ENCODE peak calls at places on chromosome 10, in nine cellular contexts. Z is mesenteric fat pad; S is stimulated activated CD4-positive, alpha-beta T cell treated with anti-CD3 and anti-CD28 coated beads, Interleukin-1b, Interleukin-23, amount 100 ng/mL, for 4 hours; V is HuH-7.5; K is hypothalamus; Y is fibroblast of pulmonary artery; R is T-helper 9 cell; P is adrenal gland; O is M059J. C is an unnamed sample.

GRCh38 chr10:80158598-80159127 is 26.1 kb downstream of the PLAC9 start:
- DNase-seq in V (no peak), R (no peak), S (no peak), P (peak), Z (no peak), K (no peak), O (peak), Y (peak), C (no peak)

GRCh38 chr10:85596389-85596788 is 770.2 kb downstream of the GRID1 start:
- DNase-seq in V (no peak), Z (no peak), P (no peak), Y (no peak), S (no peak), K (no peak), R (no peak), O (no peak), C (no peak)

GRCh38 chr10:77925795-77926565 is 575 bp downstream of the DLG5 start:
- DNase-seq in R (no peak), O (peak), Y (peak), Z (no peak), S (no peak), P (peak), K (no peak), V (no peak), C (no peak)

GRCh38 chr10:33570495-33570894 is 236.0 kb upstream of the NRP1 start:
- DNase-seq in K (no peak), Z (no peak), Y (no peak), S (no peak), V (no peak), R (no peak), O (no peak), P (peak), C (no peak)

GRCh38 chr10:17429490-17429889 is 24.9 kb downstream of the ST8SIA6 start:
- DNase-seq in Z (no peak), P (no peak), S (no peak), V (no peak), K (no peak), Y (no peak), R (no peak), O (no peak), C (no peak)

GRCh38 chr10:68897336-68897741 is 3.8 kb upstream of the DDX50 start:
- DNase-seq in V (peak), Z (no peak), K (peak), Y (peak), P (peak), S (peak), R (no peak), O (peak), C (no peak)

GRCh38 chr10:34786464-34786863 is 28.6 kb downstream of the PARD3 start:
- DNase-seq in Z (no peak), K (no peak), S (no peak), Y (no peak), O (peak), V (no peak), P (no peak), R (no peak), C (no peak)

GRCh38 chr10:75469018-75469616 is 37.7 kb downstream of the LRMDA start:
- DNase-seq in K (no peak), S (no peak), P (peak), R (no peak), V (no peak), Z (no peak), Y (peak), O (peak), C (no peak)

GRCh38 chr10:90587081-90587491 is 270.8 kb downstream of the HTR7 start:
- DNase-seq in S (no peak), V (no peak), Z (no peak), P (peak), R (no peak), Y (peak), O (peak), K (no peak), C (no peak)

GRCh38 chr10:31836569-31837406 is 91.8 kb downstream of the ARHGAP12 start:
- DNase-seq in S (no peak), V (peak), Y (peak), R (no peak), Z (no peak), P (peak), O (peak), K (no peak), C (no peak)

GRCh38 chr10:59814878-59815277 is 61.6 kb upstream of the MRLN start:
- DNase-seq in Y (no peak), S (no peak), V (no peak), P (no peak), K (no peak), Z (no peak), O (no peak), R (no peak), C (no peak)

GRCh38 chr10:96831867-96832720 is at the start of gene LCOR:
- DNase-seq in V (peak), Y (peak), Z (peak), R (peak), K (peak), P (peak), O (peak), S (peak), C (peak)

GRCh38 chr10:50544095-50544856 is 79.5 kb downstream of the SGMS1 start:
- DNase-seq in O (no peak), Z (no peak), Y (no peak), K (no peak), V (no peak), P (no peak), S (no peak), R (no peak), C (no peak)

GRCh38 chr10:121335386-121335925 is 262.8 kb downstream of the FGFR2 start:
- DNase-seq in S (no peak), Z (no peak), O (no peak), P (no peak), K (no peak), R (no peak), Y (no peak), V (no peak), C (no peak)

GRCh38 chr10:96765406-96766240 is 45.3 kb upstream of the PIK3AP1 start:
- DNase-seq in O (peak), Y (peak), S (peak), Z (no peak), V (peak), R (peak), P (peak), K (peak), C (peak)

GRCh38 chr10:21498977-21499376 is 26.5 kb downstream of the SKIDA1 start:
- DNase-seq in Z (no peak), Y (no peak), P (no peak), V (no peak), S (no peak), K (no peak), O (no peak), R (no peak), C (no peak)

GRCh38 chr10:62154231-62154630 is 114.4 kb downstream of the RTKN2 start:
- DNase-seq in Z (no peak), P (no peak), S (no peak), R (no peak), Y (no peak), V (no peak), K (no peak), O (no peak), C (no peak)

GRCh38 chr10:17851611-17852010 is 42.5 kb downstream of the MRC1 start:
- DNase-seq in P (peak), O (no peak), S (no peak), R (no peak), Y (no peak), K (peak), Z (no peak), V (no peak), C (no peak)

GRCh38 chr10:125521721-125522680 is 161.0 kb downstream of the TEX36 start:
- DNase-seq in P (peak), Y (no peak), V (no peak), S (no peak), Z (no peak), K (no peak), R (no peak), O (peak), C (no peak)

GRCh38 chr10:55203319-55203718 is 402.3 kb upstream of the PCDH15 start:
- DNase-seq in V (no peak), Y (no peak), Z (no peak), K (no peak), O (no peak), S (no peak), R (no peak), P (no peak), C (no peak)

GRCh38 chr10:11209810-11210141 is 192.1 kb downstream of the CELF2 start:
- DNase-seq in P (no peak), O (no peak), R (no peak), V (no peak), Z (no peak), Y (no peak), K (no peak), S (no peak), C (no peak)

GRCh38 chr10:89063465-89063864 is 72.9 kb downstream of the FAS start:
- DNase-seq in K (no peak), P (no peak), Z (no peak), O (no peak), R (no peak), Y (no peak), V (no peak), S (no peak), C (no peak)

GRCh38 chr10:35348609-35349388 is 12.5 kb downstream of the CCNY start:
- DNase-seq in K (no peak), R (no peak), V (no peak), Z (no peak), O (no peak), Y (no peak), S (no peak), P (no peak), C (no peak)

GRCh38 chr10:11720260-11720741 is 21.9 kb upstream of the ECHDC3 start:
- DNase-seq in Y (no peak), S (no peak), O (no peak), Z (no peak), K (no peak), P (peak), R (no peak), V (no peak), C (no peak)

GRCh38 chr10:106565546-106565945 is 599.0 kb downstream of the SORCS1 start:
- DNase-seq in Y (peak), R (no peak), O (peak), V (no peak), K (no peak), P (no peak), Z (no peak), S (no peak), C (no peak)

GRCh38 chr10:69640196-69640980 is 10.3 kb downstream of the FAM241B start:
- DNase-seq in V (no peak), K (no peak), Z (peak), Y (no peak), P (no peak), S (no peak), O (no peak), R (no peak), C (no peak)

GRCh38 chr10:69684020-69684980 is 54.3 kb downstream of the FAM241B start:
- DNase-seq in V (no peak), Y (peak), O (peak), S (no peak), P (peak), K (no peak), Z (peak), R (no peak), C (no peak)

GRCh38 chr10:76126607-76127190 is 695.3 kb downstream of the LRMDA start:
- DNase-seq in Y (peak), Z (no peak), O (peak), R (no peak), S (no peak), P (no peak), V (no peak), K (no peak), C (no peak)

GRCh38 chr10:98299341-98299740 is 31.3 kb upstream of the LOXL4 start:
- DNase-seq in O (peak), Y (peak), Z (peak), K (no peak), V (no peak), S (no peak), P (no peak), R (no peak), C (no peak)

GRCh38 chr10:132746386-132746785 is 39.6 kb downstream of the NKX6-2 start:
- DNase-seq in Z (no peak), K (no peak), V (no peak), Y (no peak), P (no peak), S (no peak), O (no peak), R (no peak), C (no peak)

GRCh38 chr10:102379383-102379782 is 16.1 kb upstream of the NFKB2 start:
- DNase-seq in S (no peak), V (no peak), Z (no peak), P (no peak), K (no peak), Y (no peak), R (no peak), O (no peak), C (no peak)

GRCh38 chr10:86364551-86365345 is 1.8 kb downstream of the GRID1 start:
- DNase-seq in P (no peak), S (no peak), K (no peak), R (no peak), O (no peak), V (no peak), Y (no peak), Z (peak), C (no peak)

C was measured in NCI-H1930.